ENCODE peak calls at places on chromosomes 6 and 20, in five cellular contexts. One of them, this sample, is unnamed.

GRCh38 chr6:21665436-21666199 is 72.1 kb downstream of the SOX4 start:
- DNase-seq in right lobe of liver: no peak
- DNase-seq in astrocyte: no peak
- DNase-seq in neural progenitor cell: peak
- DNase-seq in HepG2: no peak
- DNase-seq in this sample: no peak

GRCh38 chr20:23122959-23123655 is 37.0 kb upstream of the CD93 start:
- DNase-seq in right lobe of liver: no peak
- DNase-seq in astrocyte: no peak
- DNase-seq in neural progenitor cell: no peak
- DNase-seq in HepG2: no peak
- DNase-seq in this sample: no peak

GRCh38 chr20:56299362-56299761 is 50.8 kb downstream of the MC3R start:
- DNase-seq in right lobe of liver: no peak
- DNase-seq in astrocyte: no peak
- DNase-seq in neural progenitor cell: no peak
- DNase-seq in HepG2: no peak
- DNase-seq in this sample: no peak

GRCh38 chr20:16904751-16905150 is 156.6 kb downstream of the OTOR start:
- DNase-seq in right lobe of liver: no peak
- DNase-seq in astrocyte: no peak
- DNase-seq in neural progenitor cell: peak
- DNase-seq in HepG2: no peak
- DNase-seq in this sample: no peak

GRCh38 chr6:90413396-90413795 is 116.8 kb upstream of the BACH2 start:
- DNase-seq in right lobe of liver: no peak
- DNase-seq in astrocyte: no peak
- DNase-seq in neural progenitor cell: no peak
- DNase-seq in HepG2: no peak
- DNase-seq in this sample: no peak

GRCh38 chr6:13355969-13356368 is 27.6 kb upstream of the TBC1D7 start:
- DNase-seq in right lobe of liver: no peak
- DNase-seq in astrocyte: no peak
- DNase-seq in neural progenitor cell: no peak
- DNase-seq in HepG2: no peak
- DNase-seq in this sample: no peak

GRCh38 chr6:12278915-12279314 is 11.2 kb upstream of the EDN1 start:
- DNase-seq in right lobe of liver: no peak
- DNase-seq in astrocyte: no peak
- DNase-seq in neural progenitor cell: no peak
- DNase-seq in HepG2: no peak
- DNase-seq in this sample: no peak

GRCh38 chr6:111494951-111495350 is 11.9 kb upstream of the REV3L start:
- DNase-seq in right lobe of liver: no peak
- DNase-seq in astrocyte: no peak
- DNase-seq in neural progenitor cell: no peak
- DNase-seq in HepG2: no peak
- DNase-seq in this sample: no peak

GRCh38 chr6:123515715-123516114 is 121.0 kb downstream of the TRDN start:
- DNase-seq in right lobe of liver: no peak
- DNase-seq in astrocyte: no peak
- DNase-seq in neural progenitor cell: no peak
- DNase-seq in HepG2: no peak
- DNase-seq in this sample: no peak

GRCh38 chr6:163123098-163123497 is 291.4 kb upstream of the QKI start:
- DNase-seq in right lobe of liver: no peak
- DNase-seq in astrocyte: no peak
- DNase-seq in neural progenitor cell: no peak
- DNase-seq in HepG2: no peak
- DNase-seq in this sample: no peak

GRCh38 chr6:12164508-12164770 is 125.7 kb upstream of the EDN1 start:
- DNase-seq in right lobe of liver: no peak
- DNase-seq in astrocyte: no peak
- DNase-seq in neural progenitor cell: no peak
- DNase-seq in HepG2: no peak
- DNase-seq in this sample: no peak

GRCh38 chr6:23890543-23891227 is 235.3 kb upstream of the NRSN1 start:
- DNase-seq in right lobe of liver: no peak
- DNase-seq in astrocyte: peak
- DNase-seq in neural progenitor cell: no peak
- DNase-seq in HepG2: no peak
- DNase-seq in this sample: no peak

GRCh38 chr20:478949-479429 is 16.7 kb upstream of the TBC1D20 start:
- DNase-seq in right lobe of liver: no peak
- DNase-seq in astrocyte: peak
- DNase-seq in neural progenitor cell: peak
- DNase-seq in HepG2: peak
- DNase-seq in this sample: no peak

GRCh38 chr20:43721429-43722152 is 5.2 kb downstream of the GTSF1L start:
- DNase-seq in right lobe of liver: no peak
- DNase-seq in astrocyte: no peak
- DNase-seq in neural progenitor cell: peak
- DNase-seq in HepG2: no peak
- DNase-seq in this sample: no peak

GRCh38 chr6:66210964-66211363 is 503.9 kb upstream of the EYS start:
- DNase-seq in right lobe of liver: no peak
- DNase-seq in astrocyte: no peak
- DNase-seq in neural progenitor cell: peak
- DNase-seq in HepG2: no peak
- DNase-seq in this sample: no peak

GRCh38 chr6:33343953-33344611 is 26.5 kb upstream of the ZBTB22 start:
- DNase-seq in right lobe of liver: no peak
- DNase-seq in astrocyte: no peak
- DNase-seq in neural progenitor cell: no peak
- DNase-seq in HepG2: no peak
- DNase-seq in this sample: no peak

GRCh38 chr6:108752733-108753392 is 95.4 kb upstream of the ARMC2 start:
- DNase-seq in right lobe of liver: no peak
- DNase-seq in astrocyte: no peak
- DNase-seq in neural progenitor cell: no peak
- DNase-seq in HepG2: peak
- DNase-seq in this sample: no peak

GRCh38 chr6:112931835-112932234 is 584.7 kb downstream of the RFPL4B start:
- DNase-seq in right lobe of liver: no peak
- DNase-seq in astrocyte: peak
- DNase-seq in neural progenitor cell: no peak
- DNase-seq in HepG2: no peak
- DNase-seq in this sample: no peak

GRCh38 chr20:4633780-4634179 is 87.9 kb upstream of the PRND start:
- DNase-seq in right lobe of liver: no peak
- DNase-seq in astrocyte: peak
- DNase-seq in neural progenitor cell: no peak
- DNase-seq in HepG2: no peak
- DNase-seq in this sample: no peak

GRCh38 chr20:1671891-1672669 is 14.5 kb upstream of the SIRPG start:
- DNase-seq in right lobe of liver: no peak
- DNase-seq in astrocyte: no peak
- DNase-seq in neural progenitor cell: no peak
- DNase-seq in HepG2: no peak
- DNase-seq in this sample: no peak

GRCh38 chr20:45890997-45891983 is at the start of the genes CTSA and NEURL2:
- DNase-seq in right lobe of liver: peak
- DNase-seq in astrocyte: peak
- DNase-seq in neural progenitor cell: peak
- DNase-seq in HepG2: peak
- DNase-seq in this sample: peak
- H3K27ac ChIP-seq in right lobe of liver: peak
- H3K27ac ChIP-seq in astrocyte: peak
- H3K27ac ChIP-seq in neural progenitor cell: no peak
- H3K27ac ChIP-seq in HepG2: peak
- H3K27ac ChIP-seq in this sample: peak

GRCh38 chr6:2782825-2783187 is 17.6 kb downstream of the WRNIP1 start:
- DNase-seq in right lobe of liver: no peak
- DNase-seq in astrocyte: no peak
- DNase-seq in neural progenitor cell: no peak
- DNase-seq in HepG2: no peak
- DNase-seq in this sample: no peak
- H3K27ac ChIP-seq in right lobe of liver: no peak
- H3K27ac ChIP-seq in astrocyte: no peak
- H3K27ac ChIP-seq in neural progenitor cell: no peak
- H3K27ac ChIP-seq in HepG2: no peak
- H3K27ac ChIP-seq in this sample: no peak

DNA sequence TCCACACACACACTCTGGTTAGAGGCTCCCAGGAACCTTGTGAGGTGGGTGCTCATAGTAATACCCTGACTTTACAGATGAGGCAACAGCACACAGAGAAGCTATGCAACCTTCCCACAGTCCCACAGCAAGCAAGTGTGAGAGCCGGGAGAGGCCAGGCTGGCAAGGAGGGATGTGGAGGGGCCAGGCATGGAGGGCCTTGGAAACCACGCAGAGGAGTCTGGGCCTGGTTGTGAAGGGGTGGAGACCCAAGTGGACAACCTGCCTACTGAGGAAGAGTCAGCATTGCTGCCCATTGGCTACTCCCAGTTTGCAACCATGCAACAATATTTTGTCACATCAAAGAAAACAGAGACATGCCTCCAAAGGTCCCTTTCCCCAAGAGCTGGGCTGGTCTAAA is 68.5 kb downstream of the NOL4L start:
- DNase-seq in right lobe of liver: no peak
- DNase-seq in astrocyte: no peak
- DNase-seq in neural progenitor cell: no peak
- DNase-seq in HepG2: no peak
- DNase-seq in this sample: no peak
- H3K27ac ChIP-seq in right lobe of liver: no peak
- H3K27ac ChIP-seq in astrocyte: no peak
- H3K27ac ChIP-seq in neural progenitor cell: no peak
- H3K27ac ChIP-seq in HepG2: no peak
- H3K27ac ChIP-seq in this sample: no peak

GRCh38 chr6:46421239-46421638 is 70.0 kb downstream of the RCAN2 start:
- DNase-seq in right lobe of liver: no peak
- DNase-seq in astrocyte: no peak
- DNase-seq in neural progenitor cell: no peak
- DNase-seq in HepG2: no peak
- DNase-seq in this sample: no peak

GRCh38 chr6:46419576-46420002 is 71.7 kb downstream of the RCAN2 start:
- DNase-seq in right lobe of liver: no peak
- DNase-seq in astrocyte: peak
- DNase-seq in neural progenitor cell: peak
- DNase-seq in HepG2: peak
- DNase-seq in this sample: no peak

GRCh38 chr6:46422619-46423018 is 68.6 kb downstream of the RCAN2 start:
- DNase-seq in right lobe of liver: no peak
- DNase-seq in astrocyte: no peak
- DNase-seq in neural progenitor cell: no peak
- DNase-seq in HepG2: no peak
- DNase-seq in this sample: no peak

DNA sequence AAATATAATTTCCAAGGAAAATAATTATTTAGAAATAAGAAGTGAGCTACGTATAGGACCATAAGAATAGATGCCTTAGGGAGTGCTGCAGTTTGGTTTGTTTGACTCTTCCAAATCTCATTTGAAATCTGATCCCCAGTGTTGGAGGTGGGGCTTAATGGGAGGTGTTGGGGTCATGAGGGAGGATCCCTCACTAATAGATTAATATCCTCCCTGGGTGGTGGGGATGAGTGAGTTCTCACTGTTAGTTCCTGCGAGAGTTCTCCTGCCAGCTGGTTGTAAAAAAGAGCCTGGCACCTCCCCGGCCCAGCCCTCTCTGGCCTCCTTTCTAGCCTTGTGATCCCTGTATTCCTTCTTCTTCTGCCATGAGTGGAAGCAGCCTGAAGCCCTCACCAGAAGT is 69.3 kb downstream of the RCAN2 start:
- DNase-seq in right lobe of liver: no peak
- DNase-seq in astrocyte: no peak
- DNase-seq in neural progenitor cell: peak
- DNase-seq in HepG2: no peak
- DNase-seq in this sample: no peak
- H3K27ac ChIP-seq in right lobe of liver: no peak
- H3K27ac ChIP-seq in astrocyte: no peak
- H3K27ac ChIP-seq in neural progenitor cell: no peak
- H3K27ac ChIP-seq in HepG2: no peak
- H3K27ac ChIP-seq in this sample: no peak

GRCh38 chr6:7591770-7592169 is 1.8 kb downstream of the SNRNP48 start:
- DNase-seq in right lobe of liver: no peak
- DNase-seq in astrocyte: no peak
- DNase-seq in neural progenitor cell: no peak
- DNase-seq in HepG2: no peak
- DNase-seq in this sample: no peak

GRCh38 chr6:7587631-7588100 is 2.3 kb upstream of the SNRNP48 start:
- DNase-seq in right lobe of liver: no peak
- DNase-seq in astrocyte: peak
- DNase-seq in neural progenitor cell: no peak
- DNase-seq in HepG2: no peak
- DNase-seq in this sample: no peak

GRCh38 chr6:7589949-7590917 is at the start of gene SNRNP48:
- DNase-seq in right lobe of liver: peak
- DNase-seq in astrocyte: peak
- DNase-seq in neural progenitor cell: peak
- DNase-seq in HepG2: peak
- DNase-seq in this sample: peak

GRCh38 chr6:7590918-7591302 is 912 bp downstream of the SNRNP48 start:
- DNase-seq in right lobe of liver: peak
- DNase-seq in astrocyte: no peak
- DNase-seq in neural progenitor cell: peak
- DNase-seq in HepG2: peak
- DNase-seq in this sample: no peak

GRCh38 chr6:7589221-7589620 is 777 bp upstream of the SNRNP48 start:
- DNase-seq in right lobe of liver: no peak
- DNase-seq in astrocyte: no peak
- DNase-seq in neural progenitor cell: no peak
- DNase-seq in HepG2: no peak
- DNase-seq in this sample: no peak
- H3K27ac ChIP-seq in right lobe of liver: no peak
- H3K27ac ChIP-seq in astrocyte: no peak
- H3K27ac ChIP-seq in neural progenitor cell: no peak
- H3K27ac ChIP-seq in HepG2: no peak
- H3K27ac ChIP-seq in this sample: peak

GRCh38 chr20:20668639-20669038 is 43.8 kb downstream of the RALGAPA2 start:
- DNase-seq in right lobe of liver: no peak
- DNase-seq in astrocyte: peak
- DNase-seq in neural progenitor cell: no peak
- DNase-seq in HepG2: no peak
- DNase-seq in this sample: no peak
- H3K27ac ChIP-seq in right lobe of liver: no peak
- H3K27ac ChIP-seq in astrocyte: no peak
- H3K27ac ChIP-seq in neural progenitor cell: no peak
- H3K27ac ChIP-seq in HepG2: no peak
- H3K27ac ChIP-seq in this sample: no peak

This sample was measured in esophagus squamous epithelium.